ENCODE peak calls at places on chromosomes 11 and 22, in nine cellular contexts. J is BJ, X is iPS-NIHi11, Q is A172, O is GM04503, C is amygdala, D is bronchial epithelial cell, F is Kasumi-1, I is NCI-H446 treated with DMSO at 0.1 percent for 48 hours. R is an unnamed sample.

GRCh38 chr11:60175860-60176275 is 7.0 kb downstream of the MS4A6A start:
- DNase-seq in J (no peak), X (no peak), Q (no peak), O (no peak), C (no peak), D (no peak), F (no peak), I (no peak), R (no peak)

GRCh38 chr11:2549491-2549875 is 104.7 kb downstream of the KCNQ1 start:
- DNase-seq in J (no peak), X (no peak), Q (no peak), O (no peak), C (no peak), D (no peak), F (no peak), I (no peak), R (no peak)

GRCh38 chr22:36982136-36982535 is 37.1 kb downstream of the TST start:
- DNase-seq in J (no peak), X (no peak), Q (no peak), O (no peak), C (no peak), D (no peak), F (peak), I (no peak), R (no peak)

GRCh38 chr22:45400046-45400445 is 13.4 kb downstream of the SMC1B start:
- DNase-seq in J (no peak), X (no peak), Q (no peak), O (no peak), C (no peak), D (peak), F (no peak), I (no peak), R (no peak)

GRCh38 chr11:79087957-79088318 is 352.9 kb downstream of the TENM4 start:
- DNase-seq in J (no peak), X (no peak), Q (no peak), O (no peak), C (no peak), D (no peak), F (no peak), I (no peak), R (no peak)

GRCh38 chr22:45240810-45241631 is at the start of gene KIAA0930:
- DNase-seq in J (no peak), X (peak), Q (peak), O (no peak), C (no peak), D (no peak), F (peak), I (no peak), R (peak)

GRCh38 chr11:783581-784015 is 6.3 kb downstream of the CEND1 start:
- DNase-seq in J (no peak), X (peak), Q (no peak), O (peak), C (no peak), D (peak), F (no peak), I (peak), R (peak)

GRCh38 chr11:69089258-69089657 is 40.5 kb downstream of the TPCN2 start:
- DNase-seq in J (peak), X (no peak), Q (peak), O (peak), C (no peak), D (peak), F (no peak), I (no peak), R (no peak)

GRCh38 chr11:113163291-113164030 is 150.9 kb upstream of the TTC12 start:
- DNase-seq in J (no peak), X (no peak), Q (peak), O (peak), C (no peak), D (no peak), F (no peak), I (no peak), R (no peak)

GRCh38 chr22:22598144-22598543 is 39.1 kb upstream of the PRAME start:
- DNase-seq in J (no peak), X (no peak), Q (no peak), O (no peak), C (no peak), D (no peak), F (no peak), I (no peak), R (no peak)

GRCh38 chr11:520428-521178 is 13.6 kb upstream of the RNH1 start:
- DNase-seq in J (no peak), X (peak), Q (no peak), O (no peak), C (no peak), D (no peak), F (no peak), I (no peak), R (no peak)

GRCh38 chr11:12382451-12382850 is 5.1 kb downstream of the PARVA start:
- DNase-seq in J (no peak), X (no peak), Q (no peak), O (no peak), C (no peak), D (no peak), F (no peak), I (no peak), R (no peak)

GRCh38 chr11:36657610-36658225 is 59.7 kb upstream of the RAG2 start:
- DNase-seq in J (no peak), X (no peak), Q (peak), O (no peak), C (no peak), D (no peak), F (no peak), I (no peak), R (no peak)

GRCh38 chr11:92960886-92961285 is 8.6 kb upstream of the MTNR1B start:
- DNase-seq in J (no peak), X (no peak), Q (no peak), O (no peak), C (no peak), D (no peak), F (no peak), I (no peak), R (no peak)

GRCh38 chr11:61602775-61603569 is 22.1 kb upstream of the SYT7 start:
- DNase-seq in J (peak), X (no peak), Q (peak), O (peak), C (no peak), D (peak), F (no peak), I (peak), R (peak)

GRCh38 chr11:34830648-34831047 is 85.5 kb downstream of the APIP start:
- DNase-seq in J (no peak), X (no peak), Q (peak), O (no peak), C (no peak), D (no peak), F (no peak), I (peak), R (no peak)

GRCh38 chr11:100793525-100793924 is 106.4 kb downstream of the ARHGAP42 start:
- DNase-seq in J (no peak), X (no peak), Q (no peak), O (no peak), C (no peak), D (peak), F (no peak), I (no peak), R (no peak)

GRCh38 chr11:94152678-94153065 is 24.0 kb downstream of the PANX1 start:
- DNase-seq in J (no peak), X (no peak), Q (no peak), O (no peak), C (no peak), D (no peak), F (no peak), I (no peak), R (no peak)

GRCh38 chr11:69822676-69823494 is 3.7 kb upstream of the FGF3 start:
- DNase-seq in J (no peak), X (no peak), Q (no peak), O (no peak), C (no peak), D (no peak), F (no peak), I (no peak), R (no peak)

GRCh38 chr22:31250740-31251330 is 38.7 kb downstream of the LIMK2 start:
- DNase-seq in J (no peak), X (no peak), Q (no peak), O (no peak), C (no peak), D (peak), F (no peak), I (no peak), R (no peak)

GRCh38 chr11:3854977-3855807 is at the start of gene STIM1:
- DNase-seq in J (peak), X (peak), Q (peak), O (peak), C (peak), D (peak), F (peak), I (peak), R (peak)

GRCh38 chr11:128365044-128365443 is 222.3 kb downstream of the ETS1 start:
- DNase-seq in J (no peak), X (peak), Q (peak), O (no peak), C (no peak), D (peak), F (peak), I (no peak), R (peak)

GRCh38 chr11:75324740-75325139 is 26.7 kb downstream of the ARRB1 start:
- DNase-seq in J (no peak), X (no peak), Q (no peak), O (no peak), C (no peak), D (no peak), F (no peak), I (no peak), R (no peak)

GRCh38 chr11:32479291-32479690 is 44.0 kb upstream of the WT1 start:
- DNase-seq in J (no peak), X (no peak), Q (no peak), O (no peak), C (no peak), D (no peak), F (no peak), I (no peak), R (no peak)

GRCh38 chr22:38782402-38783094 is 11.4 kb downstream of the DNAL4 start:
- DNase-seq in J (no peak), X (peak), Q (peak), O (no peak), C (no peak), D (no peak), F (peak), I (peak), R (no peak)

GRCh38 chr11:116581349-116581748 is 191.4 kb downstream of the BUD13 start:
- DNase-seq in J (no peak), X (peak), Q (no peak), O (no peak), C (no peak), D (no peak), F (no peak), I (no peak), R (no peak)

GRCh38 chr22:31090217-31091085 is 9.3 kb downstream of the SMTN start:
- DNase-seq in J (no peak), X (no peak), Q (no peak), O (no peak), C (no peak), D (no peak), F (no peak), I (no peak), R (no peak)

GRCh38 chr22:49039625-49040024 is 788.0 kb downstream of the BRD1 start:
- DNase-seq in J (no peak), X (no peak), Q (no peak), O (no peak), C (no peak), D (no peak), F (no peak), I (no peak), R (no peak)

GRCh38 chr11:1862588-1863351 is 9.9 kb downstream of the LSP1 start:
- DNase-seq in J (no peak), X (no peak), Q (peak), O (no peak), C (no peak), D (peak), F (no peak), I (no peak), R (peak)

GRCh38 chr22:22754268-22754657 is 109.8 kb downstream of the GGTLC2 start:
- DNase-seq in J (no peak), X (no peak), Q (no peak), O (no peak), C (no peak), D (no peak), F (no peak), I (no peak), R (no peak)

GRCh38 chr11:44681698-44682097 is 45.1 kb upstream of the TSPAN18 start:
- DNase-seq in J (no peak), X (no peak), Q (peak), O (peak), C (no peak), D (peak), F (no peak), I (no peak), R (peak)